ENCODE peak calls at places on chromosome 20, in six cellular contexts. E is activated CD4-positive, alpha-beta T cell treated with anti-CD3 and anti-CD28 coated beads for 36 hours; J is AG10803; A is brain microvascular endothelial cell; R is central memory CD4-positive, alpha-beta T cell; S is hippocampal formation. C is an unnamed sample.

GRCh38 chr20:36126836-36127529 is 27.6 kb upstream of the EPB41L1 start:
- DNase-seq in R (no peak), S (no peak), A (no peak), J (no peak), E (no peak), C (no peak)

GRCh38 chr20:63087236-63087871 is 80.6 kb upstream of the BHLHE23 start:
- DNase-seq in R (no peak), S (no peak), E (peak; percentile 1), A (no peak), J (no peak), C (no peak)

GRCh38 chr20:4855555-4855954 is 133.8 kb downstream of the PRND start:
- DNase-seq in J (no peak), A (no peak), S (no peak), E (no peak), R (no peak), C (no peak)

GRCh38 chr20:38139919-38140753 is 24.9 kb downstream of the TGM2 start:
- DNase-seq in S (no peak), A (peak; percentile 56), R (no peak), J (no peak), E (no peak), C (peak; percentile 57)

GRCh38 chr20:32564921-32565734 is 20.0 kb downstream of the NOL4L start:
- DNase-seq in J (no peak), R (no peak), S (peak; percentile 48), A (no peak), E (no peak), C (no peak)

GRCh38 chr20:4730782-4731181 is 9.1 kb downstream of the PRND start:
- DNase-seq in S (no peak), E (no peak), J (no peak), A (no peak), R (no peak), C (no peak)

GRCh38 chr20:62614085-62614960 is 28.0 kb upstream of the SLCO4A1 start:
- DNase-seq in A (no peak), E (no peak), S (no peak), J (no peak), R (no peak), C (no peak)

GRCh38 chr20:35059110-35059509 is 33.5 kb downstream of the TRPC4AP start:
- DNase-seq in E (no peak), A (no peak), R (no peak), S (no peak), J (no peak), C (no peak)

GRCh38 chr20:63206878-63207277 is 9.1 kb downstream of the YTHDF1 start:
- DNase-seq in S (no peak), R (no peak), A (no peak), E (no peak), J (peak; percentile 33), C (peak; percentile 58)

GRCh38 chr20:24993337-24994185 is 1.0 kb upstream of the APMAP start:
- DNase-seq in A (no peak), J (peak; percentile 62), R (no peak), E (no peak), S (no peak), C (peak; percentile 36)

GRCh38 chr20:32980131-32980941 is 23.9 kb downstream of the SUN5 start:
- DNase-seq in E (no peak), S (peak; percentile 91), R (no peak), A (no peak), J (no peak), C (no peak)

GRCh38 chr20:13336308-13337089 is 115.4 kb downstream of the ISM1 start:
- DNase-seq in S (no peak), A (no peak), J (no peak), E (peak; percentile 48), R (no peak), C (peak; percentile 21)

GRCh38 chr20:41411458-41411857 is 44.8 kb upstream of the EMILIN3 start:
- DNase-seq in A (no peak), E (no peak), S (no peak), J (peak; percentile 74), R (no peak), C (peak; percentile 21)

GRCh38 chr20:50110141-50111047 is 2.6 kb downstream of the UBE2V1 start:
- DNase-seq in J (peak; percentile 59), S (no peak), A (no peak), E (peak; percentile 69), R (peak; percentile 50), C (no peak)

GRCh38 chr20:59805786-59806577 is 127.5 kb downstream of the SYCP2 start:
- DNase-seq in S (no peak), E (no peak), J (no peak), A (no peak), R (no peak), C (no peak)

GRCh38 chr20:8078528-8078914 is 53.5 kb upstream of the PLCB1 start:
- DNase-seq in A (no peak), R (no peak), S (no peak), J (no peak), E (no peak), C (no peak)

GRCh38 chr20:46011631-46012482 is 3.1 kb downstream of the MMP9 start:
- DNase-seq in E (peak; percentile 79), R (no peak), S (no peak), A (no peak), J (peak; percentile 10), C (peak; percentile 21)